ENCODE peak calls at places on chromosomes 11 and 22, in four cellular contexts. C is spleen, N is stomach, V is sigmoid colon. O is an unnamed sample.

GRCh38 chr11:26330255-26330654 is 1.7 kb upstream of the ANO3 start:
- DNase-seq in N (no peak), V (no peak), C (no peak), O (no peak)

GRCh38 chr11:118898400-118899295 is 15.0 kb downstream of the CXCR5 start:
- DNase-seq in N (no peak), C (peak), V (peak), O (no peak)

GRCh38 chr22:19568337-19569311 is 44.4 kb upstream of the CLDN5 start:
- DNase-seq in V (no peak), C (no peak), N (no peak), O (no peak)

GRCh38 chr11:43576834-43577521 is 103.6 kb upstream of the HSD17B12 start:
- DNase-seq in V (no peak), C (no peak), N (peak), O (no peak)

GRCh38 chr22:46007848-46008261 is 30.9 kb upstream of the WNT7B start:
- DNase-seq in C (peak), V (peak), N (peak), O (peak)

GRCh38 chr22:27110985-27111451 is 453.6 kb downstream of the MIAT start:
- DNase-seq in C (no peak), N (no peak), V (no peak), O (no peak)

GRCh38 chr22:27820896-27821866 is 19.6 kb upstream of the MN1 start:
- DNase-seq in N (no peak), C (no peak), V (no peak), O (no peak)

GRCh38 chr11:134576721-134577171 is 164.7 kb upstream of the B3GAT1 start:
- DNase-seq in N (no peak), C (no peak), V (peak), O (no peak)

GRCh38 chr11:115324569-115325432 is 179.4 kb downstream of the CADM1 start:
- DNase-seq in C (no peak), V (no peak), N (peak), O (no peak)

GRCh38 chr11:64649304-64649703 is 58.3 kb downstream of the SLC22A12 start:
- DNase-seq in N (no peak), V (no peak), C (no peak), O (no peak)

GRCh38 chr22:35392357-35392756 is 7.6 kb upstream of the MCM5 start:
- DNase-seq in V (no peak), C (no peak), N (no peak), O (no peak)

GRCh38 chr11:592501-592900 is 16.2 kb downstream of the PHRF1 start:
- DNase-seq in N (no peak), C (no peak), V (no peak), O (no peak)

GRCh38 chr11:102436546-102436945 is 16.0 kb downstream of the TMEM123 start:
- DNase-seq in C (no peak), N (no peak), V (no peak), O (no peak)

GRCh38 chr11:85661972-85662664 is 2.8 kb downstream of the CREBZF start:
- DNase-seq in V (no peak), C (no peak), N (no peak), O (no peak)

GRCh38 chr22:39246690-39247332 is 2.0 kb upstream of the PDGFB start:
- DNase-seq in N (no peak), V (no peak), C (no peak), O (no peak)

GRCh38 chr22:19271856-19272535 is 19.5 kb downstream of the CLTCL1 start:
- DNase-seq in C (no peak), V (no peak), N (no peak), O (no peak)

GRCh38 chr11:27462543-27462942 is 10.0 kb downstream of the LGR4 start:
- DNase-seq in N (no peak), V (no peak), C (no peak), O (no peak)

GRCh38 chr22:17712441-17712840 is 61.8 kb downstream of the BID start:
- DNase-seq in C (no peak), N (no peak), V (no peak), O (no peak)

GRCh38 chr22:29795663-29796062 is 28.5 kb downstream of the UQCR10 start:
- DNase-seq in V (no peak), C (no peak), N (no peak), O (no peak)

GRCh38 chr11:127106142-127106541 is 105.6 kb upstream of the KIRREL3 start:
- DNase-seq in C (no peak), V (no peak), N (no peak), O (no peak)

GRCh38 chr22:20142711-20143621 is 7.9 kb downstream of the CCDC188 start:
- DNase-seq in V (no peak), N (no peak), C (no peak), O (no peak)

GRCh38 chr11:94332814-94333213 is 28.4 kb downstream of the IZUMO1R start:
- DNase-seq in N (no peak), C (no peak), V (no peak), O (no peak)

GRCh38 chr22:27491888-27492287 is 309.7 kb downstream of the MN1 start:
- DNase-seq in C (no peak), V (no peak), N (no peak), O (no peak)

GRCh38 chr11:73178092-73178539 is 36.0 kb upstream of the FCHSD2 start:
- DNase-seq in C (peak), N (peak), V (peak), O (peak)

DNA sequence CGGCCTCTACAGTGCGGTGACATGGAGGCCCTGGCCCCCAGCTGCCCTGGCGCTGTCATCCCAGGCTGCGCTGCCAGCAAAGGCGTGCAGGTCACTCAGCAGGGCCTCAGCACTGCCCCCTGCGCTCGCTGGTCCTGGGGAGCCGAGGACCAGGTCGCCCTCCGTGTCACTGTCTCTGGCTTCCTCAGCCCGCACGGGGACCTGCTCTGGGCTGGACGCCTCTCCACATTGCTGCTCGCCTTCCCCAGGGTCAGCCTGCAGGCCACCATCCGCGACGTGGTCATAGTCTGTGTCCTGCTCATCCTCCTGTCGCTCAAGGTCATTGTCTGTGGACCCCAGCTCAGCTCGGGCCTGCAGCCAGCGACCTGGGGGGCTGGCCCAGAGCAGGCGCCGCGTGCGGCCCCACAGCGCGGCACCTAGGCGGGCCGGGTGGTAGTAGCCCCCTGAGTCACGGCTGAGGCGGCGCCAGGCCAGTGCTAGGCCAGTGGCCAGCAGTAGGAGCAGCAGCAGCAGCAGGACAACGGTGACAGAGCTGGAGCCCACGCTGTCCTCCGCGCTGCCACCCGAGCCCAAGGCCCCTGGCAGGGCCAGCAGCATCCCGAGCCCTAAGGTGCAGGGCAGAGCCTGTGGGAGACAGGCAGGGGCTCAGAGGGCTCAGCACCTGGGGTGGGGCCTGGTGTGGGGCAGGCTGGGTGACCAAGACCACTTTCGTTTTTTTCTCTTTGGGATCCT is 1.6 kb downstream of the PTPRCAP start:
- DNase-seq in N (no peak), C (peak), V (no peak), O (no peak)
- TF ChIP-seq POLR2AphosphoS5 in N (no peak), C (peak), V (no peak), O (no peak)

GRCh38 chr11:23490557-23491235 is 630.4 kb upstream of the CCDC179 start:
- DNase-seq in V (no peak), C (no peak), N (no peak), O (no peak)
- TF ChIP-seq CTCF in V (no peak), C (no peak), N (no peak), O (no peak)

DNA sequence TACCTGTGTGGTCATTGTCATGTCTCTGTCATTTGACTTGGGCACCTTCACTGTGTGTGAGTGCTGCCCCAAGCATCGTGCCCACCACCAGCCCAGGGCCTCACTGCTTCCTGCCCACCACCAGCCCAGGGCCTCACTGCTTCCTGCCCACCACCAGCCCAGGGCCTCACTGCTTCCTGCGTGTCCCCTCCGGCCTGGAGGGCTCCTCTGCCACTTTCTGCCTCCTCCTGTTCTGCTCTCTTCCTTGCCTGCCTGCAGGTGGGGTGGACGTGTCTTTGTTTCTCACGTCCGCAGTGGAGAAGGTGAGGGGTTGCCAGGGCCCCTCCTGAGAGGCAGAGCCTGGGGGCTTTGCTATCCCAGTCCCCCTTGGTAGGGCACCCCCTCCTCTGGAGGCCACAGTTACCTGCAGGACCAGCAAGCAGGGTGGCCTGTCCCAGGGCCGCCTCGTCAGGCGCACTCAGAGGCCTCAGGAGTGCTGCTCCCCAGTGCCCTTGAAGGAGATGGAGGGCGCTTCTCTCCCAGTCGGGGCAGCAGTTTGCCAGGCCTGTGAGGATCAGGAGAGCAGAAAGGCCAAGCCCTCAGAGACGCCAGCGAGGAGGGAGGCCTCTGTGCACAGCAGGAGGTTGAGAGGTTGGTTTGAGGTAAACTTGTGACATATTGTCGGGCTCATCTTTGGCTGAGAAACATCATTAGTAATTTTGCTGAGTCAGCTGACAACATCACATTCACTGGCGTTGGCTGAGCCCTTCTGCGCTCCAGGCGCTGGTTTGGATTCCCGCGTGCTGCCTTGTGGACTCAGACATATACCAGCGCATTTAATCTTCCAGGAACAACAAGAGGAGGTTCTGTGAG is 290.8 kb downstream of the TBC1D22A start:
- DNase-seq in N (no peak), C (peak), V (no peak), O (no peak)
- TF ChIP-seq POLR2AphosphoS5 in N (no peak), C (peak), V (no peak), O (no peak)

GRCh38 chr11:104291646-104292045 is 127.7 kb upstream of the PDGFD start:
- DNase-seq in V (no peak), C (no peak), N (no peak), O (no peak)

GRCh38 chr11:104286129-104286528 is 122.2 kb upstream of the PDGFD start:
- DNase-seq in N (no peak), V (no peak), C (no peak), O (no peak)
- TF ChIP-seq CTCF in N (no peak), V (no peak), C (no peak), O (no peak)